ENCODE peak calls at places on chromosomes 6 and 20, in four cellular contexts. V is IMR-90, A is mammary epithelial cell, Z is PC-3. D is an unnamed sample. For H3K9me3 and H3K4me1, the result is how much of the 10 kb centered on the place peaks cover.

GRCh38 chr6:1873781-1874180 is 264.1 kb downstream of the FOXC1 start:
- DNase-seq in Z (no peak), A (no peak), V (no peak), D (no peak)

GRCh38 chr6:50992232-50992631 is 173.6 kb downstream of the TFAP2B start:
- DNase-seq in Z (no peak), V (no peak), A (no peak), D (no peak)

GRCh38 chr20:46900826-46901225 is 6.2 kb downstream of the EYA2 start:
- DNase-seq in V (no peak), Z (no peak), A (no peak), D (no peak)

GRCh38 chr6:36547646-36548400 is 544 bp upstream of the STK38 start:
- DNase-seq in Z (no peak), V (no peak), A (no peak), D (no peak)

GRCh38 chr20:34415079-34415478 is 52.0 kb downstream of the ITCH start:
- DNase-seq in A (no peak), V (no peak), Z (no peak), D (no peak)

GRCh38 chr6:44439270-44440045 is 52.0 kb downstream of the CDC5L start:
- DNase-seq in V (peak), Z (no peak), A (peak), D (no peak)

GRCh38 chr6:39422273-39422672 is 99.8 kb upstream of the KCNK16 start:
- DNase-seq in A (no peak), Z (no peak), V (no peak), D (peak)

GRCh38 chr20:40535816-40536215 is 153.2 kb downstream of the MAFB start:
- DNase-seq in Z (no peak), V (no peak), A (no peak), D (no peak)

GRCh38 chr6:6008114-6008647 is 1.5 kb upstream of the NRN1 start:
- DNase-seq in Z (no peak), V (no peak), A (no peak), D (no peak)

GRCh38 chr6:108665495-108666196 is 104.9 kb downstream of the FOXO3 start:
- DNase-seq in A (peak), Z (peak), V (no peak), D (no peak)

GRCh38 chr6:129189266-129189665 is 306.3 kb downstream of the LAMA2 start:
- DNase-seq in V (no peak), Z (no peak), A (no peak), D (no peak)

GRCh38 chr6:130697661-130698535 is 129.3 kb upstream of the SMLR1 start:
- DNase-seq in V (peak), Z (peak), A (peak), D (no peak)

GRCh38 chr6:33672808-33673207 is 38.7 kb downstream of the UQCC2 start:
- DNase-seq in Z (peak), V (peak), A (peak), D (peak)

GRCh38 chr20:56801991-56802740 is 173.1 kb downstream of the TFAP2C start:
- DNase-seq in A (no peak), Z (peak), V (peak), D (no peak)

GRCh38 chr6:1162367-1163275 is 149.3 kb upstream of the FOXQ1 start:
- DNase-seq in Z (no peak), V (peak), A (no peak), D (no peak)

GRCh38 chr6:106820412-106820852 is 154.1 kb downstream of the CD24 start:
- DNase-seq in V (peak), Z (peak), A (no peak), D (no peak)

GRCh38 chr6:4316867-4317400 is 181.6 kb upstream of the ECI2 start:
- DNase-seq in Z (peak), V (peak), A (peak), D (peak)

GRCh38 chr6:155077331-155077730 is 82.2 kb downstream of the TIAM2 start:
- DNase-seq in A (no peak), Z (peak), V (no peak), D (no peak)

GRCh38 chr6:25290306-25291060 is 11.3 kb downstream of the CARMIL1 start:
- DNase-seq in Z (no peak), A (no peak), V (no peak), D (no peak)

GRCh38 chr6:17012421-17013225 is 89.2 kb upstream of the STMND1 start:
- DNase-seq in Z (peak), V (peak), A (peak), D (no peak)

GRCh38 chr20:61759286-61760065 is 306.2 kb downstream of the TAF4 start:
- DNase-seq in A (no peak), Z (no peak), V (no peak), D (peak)

GRCh38 chr20:44585042-44585968 is 2.9 kb downstream of the PKIG start:
- DNase-seq in Z (no peak), V (no peak), A (no peak), D (no peak)

GRCh38 chr6:111813247-111814162 is 59.7 kb downstream of the FYN start:
- DNase-seq in Z (peak), A (peak), V (peak), D (no peak)

GRCh38 chr6:158799051-158799792 is 19.9 kb downstream of the EZR start:
- DNase-seq in A (no peak), Z (peak), V (peak), D (no peak)

GRCh38 chr6:63295553-63295952 is 24.2 kb downstream of the LGSN start:
- DNase-seq in A (no peak), Z (no peak), V (no peak), D (no peak)
- H3K9me3 ChIP-seq in A (under half), Z (under half), V (under half), D (under half)

DNA sequence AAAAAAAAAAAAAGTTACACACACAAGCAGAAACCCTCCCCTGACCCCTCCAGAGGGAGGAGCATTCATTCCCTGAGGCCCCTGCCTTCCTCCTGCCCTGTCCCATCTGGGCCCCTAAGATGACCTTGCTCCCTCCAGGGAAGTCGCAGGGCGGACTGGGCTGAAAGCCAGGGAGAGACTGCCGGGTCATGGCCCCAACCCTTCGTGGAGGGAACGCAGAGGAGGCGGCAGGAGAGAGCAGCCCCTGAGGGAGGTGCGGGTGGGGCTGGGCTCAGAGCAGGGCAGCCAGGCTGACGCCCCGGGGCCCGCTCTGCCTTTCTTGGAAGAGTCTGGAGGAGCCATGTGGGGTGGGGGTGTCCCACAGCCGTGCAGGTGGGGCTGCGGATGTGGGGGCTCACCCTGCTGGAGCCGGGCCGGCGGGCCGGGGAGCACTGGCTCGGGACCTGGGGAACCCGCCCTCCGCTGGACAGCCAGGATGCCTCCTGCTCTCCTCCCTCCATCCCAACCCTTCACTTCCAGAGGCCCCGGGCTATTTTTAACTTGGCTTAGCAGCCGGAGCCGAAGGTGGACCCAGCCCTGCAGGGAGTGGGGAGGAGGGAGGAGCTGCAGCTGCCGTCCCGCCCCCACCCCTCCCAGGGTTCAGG is 15.0 kb upstream of the ABHD16B start:
- DNase-seq in V (no peak), A (no peak), Z (peak), D (no peak)
- H3K27ac ChIP-seq in V (no peak), A (no peak), Z (no peak), D (no peak)

GRCh38 chr6:149080511-149080910 is 237.0 kb upstream of the TAB2 start:
- DNase-seq in A (no peak), Z (no peak), V (peak), D (no peak)
- H3K4me1 ChIP-seq in A (under half), Z (half or more), V (under half), D (under half)

GRCh38 chr6:93376026-93376540 is 43.3 kb downstream of the EPHA7 start:
- DNase-seq in A (no peak), V (no peak), Z (no peak), D (no peak)
- H3K9me3 ChIP-seq in A (under half), V (under half), Z (under half), D (under half)

D was measured in aorta.